ENCODE peak calls at places on chromosomes 12 and 14, in nine cellular contexts. Q is suprapubic skin, R is HCT116, T is breast epithelium, X is Peyer's patch, K is ovary, V is IMR-90, O is heart left ventricle, H is stomach. N is an unnamed sample.
A peak's percentile ranks its signal among the peaks of the same experiment; 100 is the strongest.

GRCh38 chr12:117805865-117806264 is 162.9 kb downstream of the KSR2 start:
- DNase-seq in Q (no peak), R (no peak), T (no peak), X (no peak), K (no peak), V (no peak), O (no peak), H (no peak), N (no peak)

GRCh38 chr12:95608252-95609033 is 57.2 kb upstream of the USP44 start:
- DNase-seq in Q (peak; percentile 76), R (no peak), T (peak; percentile 67), X (peak; percentile 51), K (peak; percentile 72), V (peak; percentile 76), O (peak; percentile 58), H (peak; percentile 85), N (peak; percentile 37)

GRCh38 chr12:83826112-83826511 is 1086.5 kb downstream of the SLC6A15 start:
- DNase-seq in Q (no peak), R (peak; percentile 22), T (no peak), X (peak; percentile 45), K (no peak), V (peak; percentile 28), O (no peak), H (peak; percentile 35), N (peak; percentile 35)

GRCh38 chr12:105995986-105996385 is 142.8 kb downstream of the NUAK1 start:
- DNase-seq in Q (no peak), R (no peak), T (no peak), X (no peak), K (no peak), V (peak; percentile 41), O (no peak), H (no peak), N (no peak)

GRCh38 chr12:52629251-52630103 is 11.1 kb upstream of the KRT73 start:
- DNase-seq in Q (no peak), R (no peak), T (peak; percentile 1), X (no peak), K (no peak), V (no peak), O (no peak), H (no peak), N (no peak)

GRCh38 chr12:12439636-12440035 is 82.8 kb downstream of the BORCS5 start:
- DNase-seq in Q (no peak), R (no peak), T (no peak), X (no peak), K (no peak), V (peak; percentile 91), O (peak; percentile 21), H (no peak), N (no peak)

GRCh38 chr12:27807063-27807703 is 27.1 kb upstream of the MANSC4 start:
- DNase-seq in Q (no peak), R (no peak), T (no peak), X (no peak), K (no peak), V (no peak), O (no peak), H (no peak), N (no peak)

GRCh38 chr12:51884676-51885229 is 3.1 kb upstream of the ANKRD33 start:
- DNase-seq in Q (peak; percentile 47), R (peak; percentile 31), T (no peak), X (peak; percentile 82), K (no peak), V (peak; percentile 67), O (no peak), H (no peak), N (peak; percentile 65)

GRCh38 chr12:63848450-63848849 is 4.0 kb downstream of the SRGAP1 start:
- DNase-seq in Q (no peak), R (no peak), T (no peak), X (no peak), K (no peak), V (no peak), O (no peak), H (no peak), N (no peak)

GRCh38 chr12:48924617-48925217 is 575 bp downstream of the FKBP11 start:
- DNase-seq in Q (peak; percentile 68), R (no peak), T (peak; percentile 49), X (peak; percentile 89), K (peak; percentile 40), V (peak; percentile 46), O (peak; percentile 27), H (peak; percentile 66), N (peak; percentile 51)
- TF ChIP-seq CTCF in Q (peak; percentile 9), R (no peak), T (no peak), X (peak; percentile 66), K (no peak), V (peak; percentile 53), O (peak; percentile 47), H (peak; percentile 44), N (peak; percentile 17)

GRCh38 chr12:56718167-56718566 is 6.9 kb downstream of the NACA start:
- DNase-seq in Q (no peak), R (no peak), T (no peak), X (no peak), K (no peak), V (no peak), O (no peak), H (no peak), N (no peak)

GRCh38 chr12:56715798-56716197 is 9.3 kb downstream of the NACA start:
- DNase-seq in Q (peak; percentile 43), R (no peak), T (no peak), X (peak; percentile 27), K (no peak), V (no peak), O (no peak), H (no peak), N (no peak)

GRCh38 chr12:56716933-56717880 is 7.9 kb downstream of the NACA start:
- DNase-seq in Q (no peak), R (no peak), T (no peak), X (peak; percentile 34), K (no peak), V (no peak), O (no peak), H (no peak), N (no peak)

GRCh38 chr12:56714431-56714929 is 10.6 kb downstream of the NACA start:
- DNase-seq in Q (no peak), R (no peak), T (no peak), X (no peak), K (no peak), V (peak; percentile 53), O (no peak), H (no peak), N (no peak)

DNA sequence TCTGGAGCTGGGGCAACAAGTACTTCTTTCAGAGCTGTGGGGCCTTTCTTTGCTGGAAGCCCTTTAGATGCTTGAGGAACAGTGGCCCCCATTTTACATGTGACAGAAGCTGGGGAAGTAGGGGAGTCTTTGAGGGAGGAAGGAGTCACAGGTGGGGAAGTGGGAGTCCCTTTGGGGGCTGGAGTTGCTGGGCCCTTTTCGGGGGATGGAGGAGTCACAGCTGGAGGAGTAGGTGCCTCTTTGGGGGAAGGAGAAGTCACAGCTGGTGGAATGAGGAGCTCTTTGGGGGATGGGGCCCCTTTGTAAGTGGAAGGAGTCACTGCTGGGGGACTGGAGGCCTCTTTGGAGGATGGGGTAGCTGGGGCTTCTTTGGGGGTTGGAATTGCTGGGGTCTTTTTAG is 8.6 kb downstream of the NACA start:
- DNase-seq in Q (peak; percentile 22), R (no peak), T (no peak), X (peak; percentile 14), K (no peak), V (no peak), O (no peak), H (no peak), N (no peak)
- TF ChIP-seq POLR2A in Q (no peak), R (no peak), T (no peak), X (no peak), K (no peak), V (no peak), O (no peak), H (no peak), N (no peak)

DNA sequence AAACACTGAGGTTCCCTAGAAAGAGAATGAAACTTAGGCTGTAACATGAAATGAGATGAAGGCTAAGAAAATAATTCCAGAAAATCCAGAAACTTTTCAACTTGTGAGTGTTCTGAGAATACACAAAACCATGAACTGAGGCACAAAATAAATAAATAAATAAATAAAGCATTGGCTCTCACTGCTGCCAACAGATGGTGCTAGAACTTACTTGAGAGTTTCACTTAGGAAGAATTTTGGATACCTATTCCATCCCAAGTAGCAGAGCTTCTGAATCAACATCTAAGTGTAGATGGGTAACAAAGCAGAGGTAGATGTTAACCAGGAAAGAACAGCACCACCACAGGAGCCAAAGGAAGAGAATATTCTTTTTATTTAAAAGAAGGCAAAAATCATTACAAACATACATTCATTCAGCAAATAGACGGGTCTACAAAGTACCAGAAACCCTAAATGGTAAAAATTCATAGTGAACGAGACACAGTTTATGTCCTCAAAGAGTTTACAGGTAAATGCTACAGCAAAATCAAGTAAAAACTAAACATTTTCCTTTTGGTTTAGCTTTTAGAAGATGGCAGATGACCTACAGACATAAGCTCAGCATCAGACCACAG is 16.7 kb downstream of the EPS8 start:
- DNase-seq in Q (no peak), R (no peak), T (no peak), X (no peak), K (no peak), V (peak; percentile 29), O (no peak), H (no peak), N (peak; percentile 11)
- TF ChIP-seq CTCF in Q (no peak), R (peak; percentile 69), T (no peak), X (no peak), K (no peak), V (peak; percentile 47), O (peak; percentile 37), H (no peak), N (peak; percentile 39)

GRCh38 chr14:21024668-21025373 is at the start of gene NDRG2:
- DNase-seq in Q (peak; percentile 86), R (no peak), T (peak; percentile 84), X (peak; percentile 93), K (peak; percentile 90), V (no peak), O (peak; percentile 88), H (peak; percentile 90), N (peak; percentile 79)
- TF ChIP-seq POLR2A in Q (no peak), R (no peak), T (peak; percentile 47), X (peak; percentile 48), K (no peak), V (no peak), O (peak; percentile 74), H (no peak), N (peak; percentile 37)

DNA sequence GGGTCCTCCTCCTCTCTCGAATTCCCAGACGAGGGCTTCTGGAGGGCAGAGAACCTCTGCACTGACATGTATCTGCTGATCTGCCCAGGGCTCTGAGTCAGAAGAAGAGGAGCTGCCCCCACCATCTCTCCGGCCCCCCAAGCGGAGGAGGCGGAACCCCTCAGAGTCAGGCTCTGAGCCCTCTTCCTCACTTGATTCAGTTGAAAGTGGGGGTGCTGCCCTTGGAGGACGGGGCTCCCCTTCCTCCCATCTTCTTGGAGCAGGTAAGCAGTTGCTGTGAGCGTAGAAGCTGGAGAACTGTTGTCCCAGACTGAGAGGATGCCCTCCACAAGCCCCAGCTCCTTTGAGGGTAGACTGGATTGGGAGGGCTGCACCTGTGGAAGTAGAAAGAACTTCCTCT is 19.8 kb downstream of the PRPF40B start:
- DNase-seq in Q (no peak), R (no peak), T (no peak), X (no peak), K (no peak), V (no peak), O (no peak), H (no peak), N (no peak)
- TF ChIP-seq CTCF in Q (no peak), R (no peak), T (no peak), X (no peak), K (no peak), V (no peak), O (no peak), H (no peak), N (no peak)